ENCODE peak calls at places on chromosomes 7 and 10, in five cellular contexts. P is cardiac muscle cell; S is CD8-positive, alpha-beta memory T cell; H is HCT116; A is NCI-H2081. Z is an unnamed sample.

GRCh38 chr10:106338486-106338885 is 826.0 kb downstream of the SORCS1 start:
- DNase-seq in P (peak), S (no peak), H (no peak), A (no peak), Z (no peak)

GRCh38 chr10:86391236-86391840 is 24.7 kb upstream of the GRID1 start:
- DNase-seq in P (no peak), S (no peak), H (no peak), A (no peak), Z (no peak)

GRCh38 chr7:115217373-115217772 is 295.5 kb downstream of the MDFIC start:
- DNase-seq in P (peak), S (no peak), H (no peak), A (no peak), Z (no peak)

GRCh38 chr10:54985732-54986131 is 184.7 kb upstream of the PCDH15 start:
- DNase-seq in P (no peak), S (no peak), H (no peak), A (peak), Z (peak)

GRCh38 chr7:93016681-93017349 is 101.0 kb downstream of the SAMD9 start:
- DNase-seq in P (no peak), S (no peak), H (no peak), A (no peak), Z (no peak)

GRCh38 chr7:44150466-44150832 is 9.3 kb upstream of the MYL7 start:
- DNase-seq in P (no peak), S (no peak), H (no peak), A (no peak), Z (no peak)

GRCh38 chr7:80136276-80137045 is 1.8 kb downstream of the GNAI1 start:
- DNase-seq in P (peak), S (no peak), H (no peak), A (peak), Z (peak)

GRCh38 chr7:95718556-95719410 is 53.6 kb upstream of the DYNC1I1 start:
- DNase-seq in P (peak), S (no peak), H (peak), A (peak), Z (peak)

GRCh38 chr10:131693766-131694165 is 207.0 kb upstream of the PPP2R2D start:
- DNase-seq in P (no peak), S (no peak), H (no peak), A (no peak), Z (no peak)

GRCh38 chr7:128878226-128879105 is 15.8 kb downstream of the ATP6V1F start:
- DNase-seq in P (no peak), S (no peak), H (no peak), A (no peak), Z (no peak)

GRCh38 chr7:121329460-121330052 is 756 bp downstream of the WNT16 start:
- DNase-seq in P (no peak), S (no peak), H (no peak), A (no peak), Z (peak)